ENCODE peak calls at places on chromosomes 2 and 18, in seven cellular contexts. I is breast epithelium, S is HepG2, N is upper lobe of left lung, W is HCT116, X is IMR-90, D is spleen. R is an unnamed sample.

GRCh38 chr18:77100751-77101355 is 31.7 kb downstream of the MBP start:
- DNase-seq in I (no peak), S (no peak), N (no peak), W (no peak), X (no peak), D (no peak), R (no peak)

GRCh38 chr2:11056614-11057013 is 98.7 kb upstream of the SLC66A3 start:
- DNase-seq in I (no peak), S (no peak), N (no peak), W (peak), X (peak), D (no peak), R (no peak)

GRCh38 chr2:126878601-126879000 is 20.1 kb upstream of the TEX51 start:
- DNase-seq in I (no peak), S (no peak), N (no peak), W (no peak), X (no peak), D (no peak), R (no peak)

GRCh38 chr2:86616502-86616901 is 7.2 kb downstream of the RNF103 start:
- DNase-seq in I (no peak), S (no peak), N (no peak), W (no peak), X (no peak), D (no peak), R (no peak)

GRCh38 chr18:58682429-58683069 is 11.3 kb downstream of the MALT1 start:
- DNase-seq in I (peak), S (peak), N (no peak), W (peak), X (peak), D (no peak), R (peak)

GRCh38 chr2:119455066-119455718 is 23.5 kb downstream of the TMEM37 start:
- DNase-seq in I (no peak), S (no peak), N (no peak), W (no peak), X (no peak), D (peak), R (no peak)

GRCh38 chr2:173851256-173851655 is 113.9 kb downstream of the SP3 start:
- DNase-seq in I (no peak), S (no peak), N (peak), W (no peak), X (no peak), D (no peak), R (peak)

GRCh38 chr2:28411166-28411755 is 18.6 kb downstream of the FOSL2 start:
- DNase-seq in I (no peak), S (no peak), N (no peak), W (no peak), X (no peak), D (no peak), R (no peak)

GRCh38 chr2:240906141-240906910 is at the start of gene CROCC2:
- DNase-seq in I (no peak), S (no peak), N (peak), W (no peak), X (no peak), D (no peak), R (no peak)

GRCh38 chr2:157460384-157460837 is 16.5 kb upstream of the CYTIP start:
- DNase-seq in I (no peak), S (peak), N (no peak), W (no peak), X (no peak), D (no peak), R (no peak)

GRCh38 chr2:228987441-228988155 is 283.5 kb downstream of the PID1 start:
- DNase-seq in I (no peak), S (no peak), N (no peak), W (no peak), X (no peak), D (no peak), R (peak)

GRCh38 chr2:120348134-120349103 is 2.5 kb downstream of the INHBB start:
- DNase-seq in I (no peak), S (peak), N (no peak), W (no peak), X (peak), D (no peak), R (no peak)

GRCh38 chr18:66993492-66993891 is 389.6 kb upstream of the CDH19 start:
- DNase-seq in I (no peak), S (peak), N (no peak), W (no peak), X (no peak), D (no peak), R (no peak)

GRCh38 chr18:35513181-35513932 is 15.6 kb upstream of the INO80C start:
- DNase-seq in I (peak), S (no peak), N (no peak), W (peak), X (peak), D (no peak), R (no peak)

GRCh38 chr2:12733846-12734245 is 17.1 kb downstream of the TRIB2 start:
- DNase-seq in I (peak), S (no peak), N (peak), W (no peak), X (no peak), D (no peak), R (no peak)

GRCh38 chr2:20135631-20136050 is 84.2 kb upstream of the LAPTM4A start:
- DNase-seq in I (peak), S (peak), N (peak), W (peak), X (peak), D (no peak), R (peak)

GRCh38 chr2:72998234-72998651 is 73.3 kb downstream of the SFXN5 start:
- DNase-seq in I (peak), S (no peak), N (no peak), W (no peak), X (no peak), D (no peak), R (no peak)

GRCh38 chr2:136917281-136917680 is 151.9 kb downstream of the THSD7B start:
- DNase-seq in I (no peak), S (no peak), N (no peak), W (no peak), X (no peak), D (no peak), R (no peak)

GRCh38 chr2:152740743-152741328 is 22.4 kb downstream of the ARL6IP6 start:
- DNase-seq in I (no peak), S (peak), N (no peak), W (peak), X (peak), D (no peak), R (no peak)

DNA sequence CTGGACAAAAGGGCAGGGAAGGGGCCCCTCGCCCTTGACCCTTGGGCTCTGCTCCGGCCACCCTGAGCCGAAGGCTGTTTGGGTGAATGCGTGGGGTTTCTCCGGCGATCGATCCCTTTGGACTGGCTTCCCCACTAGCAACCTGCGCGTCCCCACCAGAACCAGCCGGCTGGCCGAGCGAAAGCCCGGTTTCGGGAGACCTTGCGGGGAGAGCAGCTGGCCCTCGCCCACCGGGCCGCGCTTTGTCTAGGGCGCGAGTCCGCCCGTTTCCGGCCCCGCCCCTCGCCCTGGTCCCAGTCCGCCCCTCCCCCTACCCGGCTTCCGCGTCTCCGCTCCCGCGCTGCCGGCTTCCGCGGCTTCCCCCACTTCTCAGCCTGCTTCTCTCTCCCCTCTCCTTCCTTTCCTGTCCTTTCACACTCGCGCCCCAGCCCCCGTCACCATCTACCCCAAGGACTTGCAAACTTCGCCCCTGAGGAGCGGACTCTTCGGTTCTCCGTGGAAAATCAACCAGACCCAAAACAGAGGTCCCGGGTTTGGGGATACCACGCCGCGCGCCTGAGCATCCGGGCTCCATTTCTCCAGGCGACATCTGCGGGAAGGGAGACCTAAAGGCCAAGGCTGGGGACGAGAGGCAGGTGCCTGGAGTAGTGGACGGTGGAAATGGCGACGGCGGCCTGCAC is 48.0 kb upstream of the ATP6V1B1 start:
- DNase-seq in I (no peak), S (no peak), N (peak), W (no peak), X (no peak), D (no peak), R (no peak)
- TF ChIP-seq POLR2A in I (peak), S (peak), N (no peak), W (no peak), X (no peak), D (no peak), R (no peak)

GRCh38 chr2:62099523-62100175 is 96.3 kb upstream of the B3GNT2 start:
- DNase-seq in I (no peak), S (no peak), N (no peak), W (no peak), X (no peak), D (no peak), R (no peak)
- TF ChIP-seq POLR2A in I (no peak), S (no peak), N (no peak), W (no peak), X (no peak), D (no peak), R (no peak)

DNA sequence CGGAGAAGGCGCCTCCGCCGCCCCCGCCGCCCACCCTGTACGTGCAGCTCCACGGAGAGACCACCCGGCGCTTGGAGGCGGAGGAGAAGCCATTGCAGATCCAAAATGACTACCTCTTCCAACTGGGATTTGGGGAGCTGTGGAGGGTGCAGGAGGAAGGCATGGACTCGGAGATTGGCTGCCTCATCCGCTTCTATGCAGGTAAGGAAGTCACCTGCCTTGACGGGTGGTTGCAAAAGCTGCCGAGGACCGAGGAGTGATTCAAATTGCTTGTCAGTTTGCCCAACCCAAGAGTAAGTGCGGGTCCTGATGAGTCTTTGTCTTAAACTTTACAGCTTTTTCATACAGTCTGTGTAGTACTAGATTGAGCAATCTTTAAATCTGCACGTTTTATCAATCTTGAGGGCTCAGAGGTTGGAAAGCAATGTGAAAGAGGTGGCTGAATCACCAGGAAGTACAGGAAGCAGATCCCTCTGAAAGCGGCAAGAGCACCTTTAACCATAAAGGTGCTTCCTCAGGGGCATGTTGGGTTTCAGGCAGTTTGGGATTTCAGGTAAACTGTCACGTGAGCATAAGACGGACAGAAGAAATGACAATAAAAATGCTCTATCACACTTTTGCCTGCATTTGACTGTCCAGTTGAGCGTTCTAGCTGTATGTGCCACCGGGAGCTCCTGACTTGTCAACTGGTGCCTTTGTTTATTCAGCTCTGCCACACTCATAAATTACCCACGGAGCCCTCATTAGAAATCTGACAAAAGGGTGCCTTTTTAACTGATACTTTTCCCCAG is 1.9 kb downstream of the PHLPP1 start:
- DNase-seq in I (peak), S (peak), N (no peak), W (peak), X (peak), D (no peak), R (peak)
- TF ChIP-seq POLR2A in I (no peak), S (no peak), N (no peak), W (no peak), X (no peak), D (no peak), R (peak)

GRCh38 chr2:145563752-145564615 is 1044.1 kb upstream of the ZEB2 start:
- DNase-seq in I (no peak), S (no peak), N (no peak), W (no peak), X (peak), D (no peak), R (no peak)

GRCh38 chr2:145572238-145572637 is 1052.3 kb upstream of the ZEB2 start:
- DNase-seq in I (no peak), S (no peak), N (no peak), W (no peak), X (no peak), D (no peak), R (no peak)

GRCh38 chr2:145573608-145574007 is 1053.7 kb upstream of the ZEB2 start:
- DNase-seq in I (no peak), S (no peak), N (no peak), W (no peak), X (no peak), D (no peak), R (no peak)

DNA sequence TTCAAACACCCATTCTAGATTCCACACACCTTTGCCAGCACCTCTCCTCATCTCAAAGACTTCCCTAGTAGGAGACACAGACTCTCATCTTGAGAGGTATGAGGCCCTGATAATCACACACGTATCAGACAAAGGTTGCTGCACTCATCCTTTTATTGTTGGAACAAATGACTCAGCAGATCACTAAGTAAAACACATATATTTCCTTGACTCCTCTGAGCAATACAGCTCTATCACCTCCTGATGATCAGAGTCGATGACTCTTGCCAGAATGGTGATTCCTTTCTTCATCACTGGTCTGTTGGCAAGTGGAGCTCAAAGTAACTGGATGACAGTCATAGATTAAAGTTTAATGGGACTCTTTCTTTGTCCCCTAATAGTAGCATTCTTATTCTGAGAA is 1049.2 kb upstream of the ZEB2 start:
- DNase-seq in I (no peak), S (no peak), N (no peak), W (no peak), X (peak), D (no peak), R (no peak)
- TF ChIP-seq POLR2A in I (no peak), S (no peak), N (no peak), W (no peak), X (no peak), D (no peak), R (no peak)

GRCh38 chr2:101152195-101153076 is 1.3 kb upstream of the TBC1D8 start:
- DNase-seq in I (peak), S (peak), N (no peak), W (peak), X (peak), D (peak), R (peak)

GRCh38 chr2:101150306-101151140 is 659 bp downstream of the TBC1D8 start:
- DNase-seq in I (no peak), S (no peak), N (peak), W (no peak), X (no peak), D (peak), R (peak)

GRCh38 chr2:101149241-101150192 is 1.7 kb downstream of the TBC1D8 start:
- DNase-seq in I (no peak), S (peak), N (no peak), W (no peak), X (no peak), D (no peak), R (no peak)

GRCh38 chr2:101151859-101152194 is 645 bp upstream of the TBC1D8 start:
- DNase-seq in I (no peak), S (no peak), N (no peak), W (no peak), X (no peak), D (peak), R (no peak)

GRCh38 chr2:101151141-101151858 is at the start of gene TBC1D8:
- DNase-seq in I (peak), S (peak), N (peak), W (peak), X (peak), D (peak), R (peak)
- TF ChIP-seq POLR2A in I (no peak), S (peak), N (peak), W (peak), X (no peak), D (no peak), R (peak)

GRCh38 chr18:13618760-13619438 is 107.5 kb downstream of the FAM210A start:
- DNase-seq in I (no peak), S (no peak), N (no peak), W (no peak), X (no peak), D (peak), R (no peak)
- TF ChIP-seq POLR2A in I (no peak), S (no peak), N (no peak), W (no peak), X (no peak), D (no peak), R (no peak)

R was measured in adrenal gland.